ENCODE peak calls at places on chromosome 16, in nine cellular contexts. One of them, this sample, is unnamed.

GRCh38 chr16:23408242-23409201 is 44.5 kb downstream of the COG7 start:
- DNase-seq in ovary: no peak
- DNase-seq in HTR-8/SVneo: no peak
- DNase-seq in effector CD4-positive, alpha-beta T cell: no peak
- DNase-seq in tibial nerve: peak
- DNase-seq in mucosa of gallbladder: no peak
- DNase-seq in ecto neural progenitor cell: no peak
- DNase-seq in left colon: peak
- DNase-seq in EL: peak
- DNase-seq in this sample: peak

GRCh38 chr16:81445926-81446317 is 1.3 kb downstream of the CMIP start:
- DNase-seq in ovary: peak
- DNase-seq in HTR-8/SVneo: no peak
- DNase-seq in effector CD4-positive, alpha-beta T cell: no peak
- DNase-seq in tibial nerve: no peak
- DNase-seq in mucosa of gallbladder: no peak
- DNase-seq in ecto neural progenitor cell: no peak
- DNase-seq in left colon: peak
- DNase-seq in EL: no peak
- DNase-seq in this sample: no peak

GRCh38 chr16:2742323-2743006 is 10.0 kb upstream of the SRRM2 start:
- DNase-seq in ovary: no peak
- DNase-seq in HTR-8/SVneo: no peak
- DNase-seq in effector CD4-positive, alpha-beta T cell: no peak
- DNase-seq in tibial nerve: no peak
- DNase-seq in mucosa of gallbladder: no peak
- DNase-seq in ecto neural progenitor cell: no peak
- DNase-seq in left colon: no peak
- DNase-seq in EL: no peak
- DNase-seq in this sample: no peak

GRCh38 chr16:49587511-49587910 is 213.9 kb downstream of the C16orf78 start:
- DNase-seq in ovary: no peak
- DNase-seq in HTR-8/SVneo: no peak
- DNase-seq in effector CD4-positive, alpha-beta T cell: no peak
- DNase-seq in tibial nerve: no peak
- DNase-seq in mucosa of gallbladder: no peak
- DNase-seq in ecto neural progenitor cell: no peak
- DNase-seq in left colon: no peak
- DNase-seq in EL: no peak
- DNase-seq in this sample: no peak

GRCh38 chr16:15949210-15950166 is at the start of gene ABCC1:
- DNase-seq in ovary: peak
- DNase-seq in HTR-8/SVneo: peak
- DNase-seq in effector CD4-positive, alpha-beta T cell: peak
- DNase-seq in tibial nerve: no peak
- DNase-seq in mucosa of gallbladder: no peak
- DNase-seq in ecto neural progenitor cell: peak
- DNase-seq in left colon: peak
- DNase-seq in EL: peak
- DNase-seq in this sample: no peak

GRCh38 chr16:56858375-56858774 is 6.6 kb upstream of the SLC12A3 start:
- DNase-seq in ovary: no peak
- DNase-seq in HTR-8/SVneo: no peak
- DNase-seq in effector CD4-positive, alpha-beta T cell: no peak
- DNase-seq in tibial nerve: no peak
- DNase-seq in mucosa of gallbladder: no peak
- DNase-seq in ecto neural progenitor cell: no peak
- DNase-seq in left colon: peak
- DNase-seq in EL: no peak
- DNase-seq in this sample: no peak

GRCh38 chr16:67206838-67207115 is 7.8 kb downstream of the ELMO3 start:
- DNase-seq in ovary: no peak
- DNase-seq in HTR-8/SVneo: peak
- DNase-seq in effector CD4-positive, alpha-beta T cell: no peak
- DNase-seq in tibial nerve: no peak
- DNase-seq in mucosa of gallbladder: no peak
- DNase-seq in ecto neural progenitor cell: no peak
- DNase-seq in left colon: no peak
- DNase-seq in EL: peak
- DNase-seq in this sample: no peak

GRCh38 chr16:23505942-23506605 is 4.2 kb downstream of the GGA2 start:
- DNase-seq in ovary: no peak
- DNase-seq in HTR-8/SVneo: no peak
- DNase-seq in effector CD4-positive, alpha-beta T cell: no peak
- DNase-seq in tibial nerve: no peak
- DNase-seq in mucosa of gallbladder: no peak
- DNase-seq in ecto neural progenitor cell: no peak
- DNase-seq in left colon: no peak
- DNase-seq in EL: peak
- DNase-seq in this sample: no peak

GRCh38 chr16:69820926-69821541 is 58.9 kb downstream of the WWP2 start:
- DNase-seq in ovary: no peak
- DNase-seq in HTR-8/SVneo: no peak
- DNase-seq in effector CD4-positive, alpha-beta T cell: no peak
- DNase-seq in tibial nerve: no peak
- DNase-seq in mucosa of gallbladder: no peak
- DNase-seq in ecto neural progenitor cell: no peak
- DNase-seq in left colon: no peak
- DNase-seq in EL: peak
- DNase-seq in this sample: no peak

GRCh38 chr16:89060207-89060794 is 33.4 kb upstream of the ACSF3 start:
- DNase-seq in ovary: no peak
- DNase-seq in HTR-8/SVneo: no peak
- DNase-seq in effector CD4-positive, alpha-beta T cell: no peak
- DNase-seq in tibial nerve: no peak
- DNase-seq in mucosa of gallbladder: no peak
- DNase-seq in ecto neural progenitor cell: no peak
- DNase-seq in left colon: no peak
- DNase-seq in EL: no peak
- DNase-seq in this sample: no peak

GRCh38 chr16:79018952-79019506 is 581.5 kb downstream of the MAF start:
- DNase-seq in ovary: no peak
- DNase-seq in HTR-8/SVneo: no peak
- DNase-seq in effector CD4-positive, alpha-beta T cell: no peak
- DNase-seq in tibial nerve: no peak
- DNase-seq in mucosa of gallbladder: no peak
- DNase-seq in ecto neural progenitor cell: no peak
- DNase-seq in left colon: no peak
- DNase-seq in EL: no peak
- DNase-seq in this sample: no peak

GRCh38 chr16:28975158-28975603 is 603 bp downstream of the SPNS1 start:
- DNase-seq in ovary: no peak
- DNase-seq in HTR-8/SVneo: no peak
- DNase-seq in effector CD4-positive, alpha-beta T cell: no peak
- DNase-seq in tibial nerve: no peak
- DNase-seq in mucosa of gallbladder: no peak
- DNase-seq in ecto neural progenitor cell: no peak
- DNase-seq in left colon: no peak
- DNase-seq in EL: no peak
- DNase-seq in this sample: no peak

GRCh38 chr16:57764341-57765159 is 29.0 kb downstream of the KATNB1 start:
- DNase-seq in ovary: no peak
- DNase-seq in HTR-8/SVneo: peak
- DNase-seq in effector CD4-positive, alpha-beta T cell: no peak
- DNase-seq in tibial nerve: no peak
- DNase-seq in mucosa of gallbladder: no peak
- DNase-seq in ecto neural progenitor cell: no peak
- DNase-seq in left colon: no peak
- DNase-seq in EL: peak
- DNase-seq in this sample: peak

GRCh38 chr16:30028438-30029093 is 2.5 kb downstream of the TLCD3B start:
- DNase-seq in ovary: no peak
- DNase-seq in HTR-8/SVneo: no peak
- DNase-seq in effector CD4-positive, alpha-beta T cell: no peak
- DNase-seq in tibial nerve: no peak
- DNase-seq in mucosa of gallbladder: no peak
- DNase-seq in ecto neural progenitor cell: peak
- DNase-seq in left colon: no peak
- DNase-seq in EL: no peak
- DNase-seq in this sample: no peak

GRCh38 chr16:84356591-84357116 is 11.7 kb upstream of the ATP2C2 start:
- DNase-seq in ovary: no peak
- DNase-seq in HTR-8/SVneo: no peak
- DNase-seq in effector CD4-positive, alpha-beta T cell: no peak
- DNase-seq in tibial nerve: no peak
- DNase-seq in mucosa of gallbladder: no peak
- DNase-seq in ecto neural progenitor cell: peak
- DNase-seq in left colon: peak
- DNase-seq in EL: peak
- DNase-seq in this sample: no peak

GRCh38 chr16:82865412-82865811 is 238.6 kb downstream of the CDH13 start:
- DNase-seq in ovary: no peak
- DNase-seq in HTR-8/SVneo: no peak
- DNase-seq in effector CD4-positive, alpha-beta T cell: no peak
- DNase-seq in tibial nerve: no peak
- DNase-seq in mucosa of gallbladder: no peak
- DNase-seq in ecto neural progenitor cell: no peak
- DNase-seq in left colon: no peak
- DNase-seq in EL: no peak
- DNase-seq in this sample: no peak

GRCh38 chr16:46922239-46922638 is 38.1 kb downstream of the GPT2 start:
- DNase-seq in ovary: no peak
- DNase-seq in HTR-8/SVneo: no peak
- DNase-seq in effector CD4-positive, alpha-beta T cell: no peak
- DNase-seq in tibial nerve: no peak
- DNase-seq in mucosa of gallbladder: no peak
- DNase-seq in ecto neural progenitor cell: no peak
- DNase-seq in left colon: peak
- DNase-seq in EL: no peak
- DNase-seq in this sample: no peak

GRCh38 chr16:86158688-86159360 is 259.9 kb downstream of the IRF8 start:
- DNase-seq in ovary: no peak
- DNase-seq in HTR-8/SVneo: no peak
- DNase-seq in effector CD4-positive, alpha-beta T cell: no peak
- DNase-seq in tibial nerve: no peak
- DNase-seq in mucosa of gallbladder: no peak
- DNase-seq in ecto neural progenitor cell: no peak
- DNase-seq in left colon: no peak
- DNase-seq in EL: peak
- DNase-seq in this sample: no peak

GRCh38 chr16:35252356-35252936 is 1793.0 kb downstream of the TP53TG3F start:
- DNase-seq in ovary: no peak
- DNase-seq in HTR-8/SVneo: no peak
- DNase-seq in effector CD4-positive, alpha-beta T cell: no peak
- DNase-seq in tibial nerve: no peak
- DNase-seq in mucosa of gallbladder: no peak
- DNase-seq in ecto neural progenitor cell: no peak
- DNase-seq in left colon: no peak
- DNase-seq in EL: no peak
- DNase-seq in this sample: no peak

GRCh38 chr16:47477680-47478079 is 16.5 kb downstream of the PHKB start:
- DNase-seq in ovary: no peak
- DNase-seq in HTR-8/SVneo: no peak
- DNase-seq in effector CD4-positive, alpha-beta T cell: no peak
- DNase-seq in tibial nerve: no peak
- DNase-seq in mucosa of gallbladder: no peak
- DNase-seq in ecto neural progenitor cell: no peak
- DNase-seq in left colon: no peak
- DNase-seq in EL: peak
- DNase-seq in this sample: no peak

GRCh38 chr16:24652803-24653202 is 76.6 kb upstream of the TNRC6A start:
- DNase-seq in ovary: no peak
- DNase-seq in HTR-8/SVneo: no peak
- DNase-seq in effector CD4-positive, alpha-beta T cell: no peak
- DNase-seq in tibial nerve: no peak
- DNase-seq in mucosa of gallbladder: no peak
- DNase-seq in ecto neural progenitor cell: no peak
- DNase-seq in left colon: no peak
- DNase-seq in EL: no peak
- DNase-seq in this sample: no peak

GRCh38 chr16:74732951-74733350 is 32.3 kb upstream of the MLKL start:
- DNase-seq in ovary: no peak
- DNase-seq in HTR-8/SVneo: no peak
- DNase-seq in effector CD4-positive, alpha-beta T cell: no peak
- DNase-seq in tibial nerve: no peak
- DNase-seq in mucosa of gallbladder: no peak
- DNase-seq in ecto neural progenitor cell: no peak
- DNase-seq in left colon: no peak
- DNase-seq in EL: no peak
- DNase-seq in this sample: no peak

GRCh38 chr16:57266531-57267268 is 17.8 kb downstream of the PLLP start:
- DNase-seq in ovary: no peak
- DNase-seq in HTR-8/SVneo: no peak
- DNase-seq in effector CD4-positive, alpha-beta T cell: peak
- DNase-seq in tibial nerve: no peak
- DNase-seq in mucosa of gallbladder: peak
- DNase-seq in ecto neural progenitor cell: no peak
- DNase-seq in left colon: no peak
- DNase-seq in EL: no peak
- DNase-seq in this sample: no peak

GRCh38 chr16:56610017-56610608 is 1.7 kb downstream of the MT2A start:
- DNase-seq in ovary: peak
- DNase-seq in HTR-8/SVneo: no peak
- DNase-seq in effector CD4-positive, alpha-beta T cell: peak
- DNase-seq in tibial nerve: peak
- DNase-seq in mucosa of gallbladder: peak
- DNase-seq in ecto neural progenitor cell: no peak
- DNase-seq in left colon: peak
- DNase-seq in EL: peak
- DNase-seq in this sample: peak

GRCh38 chr16:11493531-11493929 is 93.2 kb downstream of the LITAF start:
- DNase-seq in ovary: no peak
- DNase-seq in HTR-8/SVneo: no peak
- DNase-seq in effector CD4-positive, alpha-beta T cell: no peak
- DNase-seq in tibial nerve: no peak
- DNase-seq in mucosa of gallbladder: no peak
- DNase-seq in ecto neural progenitor cell: no peak
- DNase-seq in left colon: no peak
- DNase-seq in EL: no peak
- DNase-seq in this sample: no peak

GRCh38 chr16:82625066-82625968 is 1.5 kb upstream of the CDH13 start:
- DNase-seq in ovary: no peak
- DNase-seq in HTR-8/SVneo: no peak
- DNase-seq in effector CD4-positive, alpha-beta T cell: no peak
- DNase-seq in tibial nerve: no peak
- DNase-seq in mucosa of gallbladder: no peak
- DNase-seq in ecto neural progenitor cell: no peak
- DNase-seq in left colon: no peak
- DNase-seq in EL: no peak
- DNase-seq in this sample: no peak

GRCh38 chr16:22191966-22192260 is 14.2 kb upstream of the EEF2K start:
- DNase-seq in ovary: peak
- DNase-seq in HTR-8/SVneo: no peak
- DNase-seq in effector CD4-positive, alpha-beta T cell: no peak
- DNase-seq in tibial nerve: no peak
- DNase-seq in mucosa of gallbladder: peak
- DNase-seq in ecto neural progenitor cell: no peak
- DNase-seq in left colon: peak
- DNase-seq in EL: no peak
- DNase-seq in this sample: no peak

GRCh38 chr16:87848676-87849345 is 20.5 kb downstream of the SLC7A5 start:
- DNase-seq in ovary: no peak
- DNase-seq in HTR-8/SVneo: no peak
- DNase-seq in effector CD4-positive, alpha-beta T cell: no peak
- DNase-seq in tibial nerve: no peak
- DNase-seq in mucosa of gallbladder: no peak
- DNase-seq in ecto neural progenitor cell: no peak
- DNase-seq in left colon: no peak
- DNase-seq in EL: no peak
- DNase-seq in this sample: no peak

GRCh38 chr16:2946649-2947048 is 17.4 kb upstream of the KREMEN2 start:
- DNase-seq in ovary: no peak
- DNase-seq in HTR-8/SVneo: no peak
- DNase-seq in effector CD4-positive, alpha-beta T cell: no peak
- DNase-seq in tibial nerve: no peak
- DNase-seq in mucosa of gallbladder: no peak
- DNase-seq in ecto neural progenitor cell: no peak
- DNase-seq in left colon: no peak
- DNase-seq in EL: no peak
- DNase-seq in this sample: no peak

GRCh38 chr16:67146523-67147357 is 4.1 kb downstream of the B3GNT9 start:
- DNase-seq in ovary: no peak
- DNase-seq in HTR-8/SVneo: no peak
- DNase-seq in effector CD4-positive, alpha-beta T cell: no peak
- DNase-seq in tibial nerve: no peak
- DNase-seq in mucosa of gallbladder: no peak
- DNase-seq in ecto neural progenitor cell: no peak
- DNase-seq in left colon: no peak
- DNase-seq in EL: no peak
- DNase-seq in this sample: no peak

GRCh38 chr16:71629617-71630016 is 3.6 kb downstream of the MARVELD3 start:
- DNase-seq in ovary: no peak
- DNase-seq in HTR-8/SVneo: no peak
- DNase-seq in effector CD4-positive, alpha-beta T cell: no peak
- DNase-seq in tibial nerve: no peak
- DNase-seq in mucosa of gallbladder: no peak
- DNase-seq in ecto neural progenitor cell: no peak
- DNase-seq in left colon: peak
- DNase-seq in EL: no peak
- DNase-seq in this sample: no peak

This sample was measured in GM04503.